ENCODE peak calls at places on chromosomes 11 and 22, in nine cellular contexts. One of them, this sample, is unnamed.

GRCh38 chr22:41445171-41446056 is 1.2 kb downstream of the TOB2 start:
- DNase-seq in dorsolateral prefrontal cortex: no peak
- DNase-seq in IMR-90: no peak
- DNase-seq in breast epithelium: no peak
- DNase-seq in colonic mucosa: peak; percentile 45
- DNase-seq in vagina: no peak
- DNase-seq in left ventricle myocardium inferior: peak; percentile 44
- DNase-seq in upper lobe of right lung: no peak
- DNase-seq in right atrium auricular region: no peak
- DNase-seq in this sample: no peak

GRCh38 chr22:30984317-30984716 is 15.3 kb downstream of the TUG1 start:
- DNase-seq in breast epithelium: no peak
- DNase-seq in upper lobe of right lung: no peak
- DNase-seq in IMR-90: no peak
- DNase-seq in right atrium auricular region: no peak
- DNase-seq in vagina: no peak
- DNase-seq in colonic mucosa: no peak
- DNase-seq in left ventricle myocardium inferior: no peak
- DNase-seq in dorsolateral prefrontal cortex: no peak
- DNase-seq in this sample: no peak

GRCh38 chr11:9138612-9139579 is 47.5 kb upstream of the SCUBE2 start:
- DNase-seq in upper lobe of right lung: no peak
- DNase-seq in colonic mucosa: peak; percentile 51
- DNase-seq in breast epithelium: peak; percentile 65
- DNase-seq in dorsolateral prefrontal cortex: no peak
- DNase-seq in vagina: no peak
- DNase-seq in left ventricle myocardium inferior: no peak
- DNase-seq in right atrium auricular region: no peak
- DNase-seq in IMR-90: peak; percentile 95
- DNase-seq in this sample: peak; percentile 8

GRCh38 chr11:76166314-76166713 is 40.0 kb downstream of the WNT11 start:
- DNase-seq in colonic mucosa: no peak
- DNase-seq in breast epithelium: no peak
- DNase-seq in upper lobe of right lung: no peak
- DNase-seq in left ventricle myocardium inferior: no peak
- DNase-seq in vagina: no peak
- DNase-seq in IMR-90: no peak
- DNase-seq in right atrium auricular region: no peak
- DNase-seq in dorsolateral prefrontal cortex: no peak
- DNase-seq in this sample: no peak

GRCh38 chr11:110173775-110174644 is 80.8 kb downstream of the ZC3H12C start:
- DNase-seq in left ventricle myocardium inferior: peak; percentile 64
- DNase-seq in IMR-90: peak; percentile 64
- DNase-seq in breast epithelium: no peak
- DNase-seq in vagina: no peak
- DNase-seq in right atrium auricular region: peak; percentile 82
- DNase-seq in colonic mucosa: peak; percentile 68
- DNase-seq in dorsolateral prefrontal cortex: peak; percentile 49
- DNase-seq in upper lobe of right lung: peak; percentile 83
- DNase-seq in this sample: peak; percentile 40

GRCh38 chr11:123645576-123645975 is 8.8 kb downstream of the SCN3B start:
- DNase-seq in vagina: no peak
- DNase-seq in colonic mucosa: no peak
- DNase-seq in right atrium auricular region: no peak
- DNase-seq in upper lobe of right lung: no peak
- DNase-seq in dorsolateral prefrontal cortex: no peak
- DNase-seq in IMR-90: no peak
- DNase-seq in breast epithelium: no peak
- DNase-seq in left ventricle myocardium inferior: no peak
- DNase-seq in this sample: no peak

GRCh38 chr11:32584921-32585320 is 1.3 kb downstream of the EIF3M start:
- DNase-seq in left ventricle myocardium inferior: no peak
- DNase-seq in vagina: no peak
- DNase-seq in dorsolateral prefrontal cortex: no peak
- DNase-seq in upper lobe of right lung: no peak
- DNase-seq in breast epithelium: no peak
- DNase-seq in IMR-90: no peak
- DNase-seq in colonic mucosa: no peak
- DNase-seq in right atrium auricular region: no peak
- DNase-seq in this sample: no peak

GRCh38 chr22:19596680-19597398 is 72.6 kb upstream of the CLDN5 start:
- DNase-seq in dorsolateral prefrontal cortex: no peak
- DNase-seq in right atrium auricular region: no peak
- DNase-seq in colonic mucosa: no peak
- DNase-seq in IMR-90: no peak
- DNase-seq in vagina: no peak
- DNase-seq in upper lobe of right lung: no peak
- DNase-seq in left ventricle myocardium inferior: no peak
- DNase-seq in breast epithelium: no peak
- DNase-seq in this sample: no peak

GRCh38 chr11:110971110-110971509 is 258.9 kb upstream of the ARHGAP20 start:
- DNase-seq in left ventricle myocardium inferior: no peak
- DNase-seq in IMR-90: peak; percentile 69
- DNase-seq in right atrium auricular region: no peak
- DNase-seq in upper lobe of right lung: no peak
- DNase-seq in breast epithelium: no peak
- DNase-seq in colonic mucosa: no peak
- DNase-seq in dorsolateral prefrontal cortex: no peak
- DNase-seq in vagina: no peak
- DNase-seq in this sample: no peak

GRCh38 chr11:44728085-44728410 is 1.3 kb downstream of the TSPAN18 start:
- DNase-seq in dorsolateral prefrontal cortex: no peak
- DNase-seq in IMR-90: no peak
- DNase-seq in breast epithelium: no peak
- DNase-seq in vagina: no peak
- DNase-seq in colonic mucosa: no peak
- DNase-seq in upper lobe of right lung: no peak
- DNase-seq in right atrium auricular region: no peak
- DNase-seq in left ventricle myocardium inferior: no peak
- DNase-seq in this sample: no peak
- TF ChIP-seq CTCF in dorsolateral prefrontal cortex: peak; percentile 51
- TF ChIP-seq CTCF in IMR-90: no peak
- TF ChIP-seq CTCF in breast epithelium: no peak
- TF ChIP-seq CTCF in vagina: no peak
- TF ChIP-seq CTCF in colonic mucosa: peak; percentile 19
- TF ChIP-seq CTCF in upper lobe of right lung: peak; percentile 3
- TF ChIP-seq CTCF in right atrium auricular region: no peak
- TF ChIP-seq CTCF in left ventricle myocardium inferior: peak; percentile 24
- TF ChIP-seq CTCF in this sample: peak; percentile 48

GRCh38 chr22:45502215-45503070 is at the start of gene FBLN1:
- DNase-seq in IMR-90: no peak
- DNase-seq in upper lobe of right lung: no peak
- DNase-seq in dorsolateral prefrontal cortex: no peak
- DNase-seq in breast epithelium: no peak
- DNase-seq in colonic mucosa: no peak
- DNase-seq in right atrium auricular region: no peak
- DNase-seq in left ventricle myocardium inferior: peak; percentile 65
- DNase-seq in vagina: no peak
- DNase-seq in this sample: no peak

GRCh38 chr22:45503816-45504702 is 1.4 kb downstream of the FBLN1 start:
- DNase-seq in upper lobe of right lung: no peak
- DNase-seq in left ventricle myocardium inferior: no peak
- DNase-seq in colonic mucosa: no peak
- DNase-seq in right atrium auricular region: no peak
- DNase-seq in dorsolateral prefrontal cortex: no peak
- DNase-seq in IMR-90: peak; percentile 72
- DNase-seq in breast epithelium: no peak
- DNase-seq in vagina: no peak
- DNase-seq in this sample: no peak

GRCh38 chr22:45505991-45506743 is 3.5 kb downstream of the FBLN1 start:
- DNase-seq in IMR-90: no peak
- DNase-seq in vagina: no peak
- DNase-seq in right atrium auricular region: no peak
- DNase-seq in left ventricle myocardium inferior: peak; percentile 11
- DNase-seq in dorsolateral prefrontal cortex: no peak
- DNase-seq in breast epithelium: no peak
- DNase-seq in upper lobe of right lung: no peak
- DNase-seq in colonic mucosa: no peak
- DNase-seq in this sample: no peak

GRCh38 chr22:45504703-45505341 is 2.1 kb downstream of the FBLN1 start:
- DNase-seq in right atrium auricular region: no peak
- DNase-seq in IMR-90: peak; percentile 37
- DNase-seq in vagina: no peak
- DNase-seq in dorsolateral prefrontal cortex: no peak
- DNase-seq in breast epithelium: no peak
- DNase-seq in colonic mucosa: no peak
- DNase-seq in upper lobe of right lung: no peak
- DNase-seq in left ventricle myocardium inferior: peak; percentile 73
- DNase-seq in this sample: no peak

GRCh38 chr22:45503071-45503815 is 560 bp downstream of the FBLN1 start:
- DNase-seq in breast epithelium: no peak
- DNase-seq in upper lobe of right lung: no peak
- DNase-seq in right atrium auricular region: no peak
- DNase-seq in left ventricle myocardium inferior: no peak
- DNase-seq in vagina: no peak
- DNase-seq in IMR-90: no peak
- DNase-seq in dorsolateral prefrontal cortex: no peak
- DNase-seq in colonic mucosa: no peak
- DNase-seq in this sample: no peak
- H3K27ac ChIP-seq in breast epithelium: peak overlapping the region; percentile 79
- H3K27ac ChIP-seq in upper lobe of right lung: peak overlapping the region; percentile 76
- H3K27ac ChIP-seq in right atrium auricular region: peak overlapping the region; percentile 66
- H3K27ac ChIP-seq in left ventricle myocardium inferior: peak overlapping the region; percentile 86
- H3K27ac ChIP-seq in vagina: peak overlapping the region; percentile 92
- H3K27ac ChIP-seq in IMR-90: peak overlapping the region; percentile 90
- H3K27ac ChIP-seq in dorsolateral prefrontal cortex: peak overlapping the region; percentile 52
- H3K27ac ChIP-seq in colonic mucosa: peak overlapping the region; percentile 32
- H3K27ac ChIP-seq in this sample: no peak overlapping the region

GRCh38 chr11:20597924-20598484 is 1.4 kb upstream of the SLC6A5 start:
- DNase-seq in upper lobe of right lung: no peak
- DNase-seq in left ventricle myocardium inferior: no peak
- DNase-seq in vagina: no peak
- DNase-seq in IMR-90: no peak
- DNase-seq in breast epithelium: no peak
- DNase-seq in right atrium auricular region: no peak
- DNase-seq in colonic mucosa: no peak
- DNase-seq in dorsolateral prefrontal cortex: no peak
- DNase-seq in this sample: no peak

GRCh38 chr11:20598487-20598886 is 921 bp upstream of the SLC6A5 start:
- DNase-seq in vagina: no peak
- DNase-seq in IMR-90: no peak
- DNase-seq in right atrium auricular region: no peak
- DNase-seq in upper lobe of right lung: no peak
- DNase-seq in colonic mucosa: no peak
- DNase-seq in breast epithelium: no peak
- DNase-seq in left ventricle myocardium inferior: no peak
- DNase-seq in dorsolateral prefrontal cortex: no peak
- DNase-seq in this sample: no peak

GRCh38 chr11:20597137-20597923 is 2.1 kb upstream of the SLC6A5 start:
- DNase-seq in right atrium auricular region: no peak
- DNase-seq in upper lobe of right lung: no peak
- DNase-seq in colonic mucosa: no peak
- DNase-seq in left ventricle myocardium inferior: no peak
- DNase-seq in dorsolateral prefrontal cortex: no peak
- DNase-seq in vagina: no peak
- DNase-seq in breast epithelium: no peak
- DNase-seq in IMR-90: no peak
- DNase-seq in this sample: no peak

GRCh38 chr11:20595101-20595500 is 4.3 kb upstream of the SLC6A5 start:
- DNase-seq in dorsolateral prefrontal cortex: no peak
- DNase-seq in right atrium auricular region: no peak
- DNase-seq in upper lobe of right lung: no peak
- DNase-seq in IMR-90: no peak
- DNase-seq in vagina: no peak
- DNase-seq in breast epithelium: no peak
- DNase-seq in colonic mucosa: no peak
- DNase-seq in left ventricle myocardium inferior: no peak
- DNase-seq in this sample: no peak

GRCh38 chr11:20596629-20597129 is 2.7 kb upstream of the SLC6A5 start:
- DNase-seq in right atrium auricular region: no peak
- DNase-seq in vagina: no peak
- DNase-seq in upper lobe of right lung: no peak
- DNase-seq in left ventricle myocardium inferior: no peak
- DNase-seq in IMR-90: no peak
- DNase-seq in dorsolateral prefrontal cortex: no peak
- DNase-seq in colonic mucosa: no peak
- DNase-seq in breast epithelium: no peak
- DNase-seq in this sample: no peak
- H3K27me3 ChIP-seq in right atrium auricular region: peaks cover 30% of the 10 kb centered on the region
- H3K27me3 ChIP-seq in vagina: peaks cover 14% of the 10 kb centered on the region
- H3K27me3 ChIP-seq in upper lobe of right lung: peaks cover 81% of the 10 kb centered on the region
- H3K27me3 ChIP-seq in left ventricle myocardium inferior: peaks cover 97% of the 10 kb centered on the region
- H3K27me3 ChIP-seq in IMR-90: peaks cover 52% of the 10 kb centered on the region
- H3K27me3 ChIP-seq in dorsolateral prefrontal cortex: peaks cover 80% of the 10 kb centered on the region
- H3K27me3 ChIP-seq in colonic mucosa: peaks cover 58% of the 10 kb centered on the region
- H3K27me3 ChIP-seq in breast epithelium: peaks cover 9% of the 10 kb centered on the region
- H3K27me3 ChIP-seq in this sample: peaks cover 78% of the 10 kb centered on the region

DNA sequence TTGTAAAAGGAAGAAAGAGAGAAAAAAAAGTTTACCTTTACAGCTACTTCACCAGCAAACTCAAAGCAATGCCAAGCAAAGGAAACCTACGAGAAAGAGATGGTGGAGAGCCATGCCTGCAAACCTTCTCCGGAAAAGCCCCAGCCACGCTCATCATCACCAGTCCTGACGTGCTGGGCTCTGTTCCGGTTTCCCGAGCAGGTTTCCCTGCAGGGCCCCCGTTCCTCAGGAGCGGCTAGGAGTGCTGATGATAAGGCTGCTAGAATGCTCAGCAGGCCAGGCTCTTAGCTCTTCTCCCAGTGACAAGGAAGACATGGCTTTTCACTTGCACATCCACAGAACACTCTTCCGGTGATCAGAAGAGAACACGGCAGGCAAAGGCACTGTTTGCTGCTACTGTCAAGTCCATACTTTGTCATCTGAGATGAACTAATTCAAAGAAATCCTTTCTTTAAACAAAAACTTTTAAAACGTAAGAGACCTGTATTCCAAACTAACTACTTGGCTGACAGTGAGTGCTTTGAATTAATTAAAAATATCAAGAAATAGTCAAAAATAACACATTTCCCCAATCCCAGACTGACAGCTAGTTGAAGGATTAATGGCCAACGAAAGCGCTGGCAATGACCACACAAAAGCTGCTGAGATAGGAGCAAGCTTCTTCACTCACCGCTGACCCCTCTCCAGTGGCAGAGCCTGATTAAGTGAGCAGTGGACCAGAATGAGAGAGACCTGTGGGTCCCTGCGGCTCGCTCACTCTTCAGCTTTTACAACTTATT is 35.8 kb downstream of the DUSP8 start:
- DNase-seq in upper lobe of right lung: no peak
- DNase-seq in vagina: no peak
- DNase-seq in dorsolateral prefrontal cortex: no peak
- DNase-seq in IMR-90: no peak
- DNase-seq in right atrium auricular region: no peak
- DNase-seq in colonic mucosa: no peak
- DNase-seq in breast epithelium: no peak
- DNase-seq in left ventricle myocardium inferior: no peak
- DNase-seq in this sample: no peak
- TF ChIP-seq CTCF in upper lobe of right lung: no peak
- TF ChIP-seq CTCF in vagina: no peak
- TF ChIP-seq CTCF in dorsolateral prefrontal cortex: no peak
- TF ChIP-seq CTCF in IMR-90: no peak
- TF ChIP-seq CTCF in right atrium auricular region: no peak
- TF ChIP-seq CTCF in colonic mucosa: no peak
- TF ChIP-seq CTCF in breast epithelium: no peak
- TF ChIP-seq CTCF in left ventricle myocardium inferior: no peak
- TF ChIP-seq CTCF in this sample: no peak

GRCh38 chr22:37607010-37607911 is 1.4 kb upstream of the GGA1 start:
- DNase-seq in right atrium auricular region: peak; percentile 75
- DNase-seq in vagina: no peak
- DNase-seq in left ventricle myocardium inferior: peak; percentile 78
- DNase-seq in colonic mucosa: peak; percentile 97
- DNase-seq in dorsolateral prefrontal cortex: peak; percentile 75
- DNase-seq in upper lobe of right lung: peak; percentile 96
- DNase-seq in breast epithelium: peak; percentile 95
- DNase-seq in IMR-90: peak; percentile 40
- DNase-seq in this sample: peak; percentile 90
- H3K27ac ChIP-seq in right atrium auricular region: peak overlapping the region; percentile 94
- H3K27ac ChIP-seq in vagina: peak overlapping the region; percentile 89
- H3K27ac ChIP-seq in left ventricle myocardium inferior: peak overlapping the region; percentile 98
- H3K27ac ChIP-seq in colonic mucosa: peak overlapping the region; percentile 94
- H3K27ac ChIP-seq in dorsolateral prefrontal cortex: peak overlapping the region; percentile 96
- H3K27ac ChIP-seq in upper lobe of right lung: peak overlapping the region; percentile 97
- H3K27ac ChIP-seq in breast epithelium: peak overlapping the region; percentile 95
- H3K27ac ChIP-seq in IMR-90: peak overlapping the region; percentile 96
- H3K27ac ChIP-seq in this sample: peak overlapping the region; percentile 88